ENCODE peak calls at places on chromosomes 2 and 18, in eight cellular contexts. U is stomach, Z is testis, E is tibial artery, R is adrenal gland, A is AG10803, Y is GM12865, M is BJ. S is an unnamed sample.

GRCh38 chr2:175811966-175812365 is 190.1 kb downstream of the LNPK start:
- DNase-seq in Y (no peak), A (peak; percentile 10), E (no peak), Z (no peak), M (no peak), U (no peak), R (no peak), S (no peak)

GRCh38 chr18:43303376-43303775 is 26.1 kb upstream of the SYT4 start:
- DNase-seq in R (no peak), U (no peak), A (no peak), Y (no peak), E (no peak), Z (no peak), M (no peak), S (no peak)

GRCh38 chr2:135093685-135094340 is 41.7 kb downstream of the RAB3GAP1 start:
- DNase-seq in A (no peak), Y (no peak), U (no peak), E (no peak), R (no peak), M (no peak), Z (no peak), S (no peak)

GRCh38 chr2:100293341-100294161 is 28.8 kb downstream of the LONRF2 start:
- DNase-seq in U (no peak), Z (no peak), R (no peak), A (no peak), Y (no peak), M (no peak), E (no peak), S (no peak)

GRCh38 chr2:216116418-216116817 is 7.3 kb downstream of the XRCC5 start:
- DNase-seq in E (no peak), U (no peak), A (peak; percentile 10), M (no peak), R (no peak), Z (no peak), Y (no peak), S (no peak)

GRCh38 chr2:170101789-170102188 is 76.2 kb upstream of the MYO3B start:
- DNase-seq in A (no peak), Z (no peak), R (no peak), Y (no peak), E (no peak), U (no peak), M (no peak), S (no peak)

GRCh38 chr2:134527398-134527797 is 191.4 kb downstream of the TMEM163 start:
- DNase-seq in Y (no peak), U (no peak), M (no peak), A (peak; percentile 3), Z (no peak), E (no peak), R (no peak), S (no peak)

GRCh38 chr2:176187306-176188217 is 906 bp upstream of the HOXD1 start:
- DNase-seq in E (no peak), Y (no peak), A (no peak), U (no peak), M (no peak), R (no peak), Z (peak; percentile 27), S (no peak)

GRCh38 chr2:66867038-66867380 is 432.1 kb downstream of the MEIS1 start:
- DNase-seq in Z (no peak), M (no peak), U (no peak), E (no peak), A (peak; percentile 57), Y (no peak), R (no peak), S (no peak)

GRCh38 chr2:225379861-225380260 is 19.6 kb upstream of the NYAP2 start:
- DNase-seq in R (no peak), Z (no peak), Y (no peak), M (no peak), U (no peak), E (no peak), A (no peak), S (no peak)

GRCh38 chr18:11728247-11728646 is 39.2 kb downstream of the GNAL start:
- DNase-seq in Z (no peak), A (peak; percentile 6), Y (peak; percentile 24), R (no peak), E (no peak), M (no peak), U (no peak), S (no peak)

GRCh38 chr18:6948656-6949055 is 168.9 kb downstream of the LAMA1 start:
- DNase-seq in A (no peak), Z (no peak), U (no peak), M (no peak), R (no peak), E (no peak), Y (no peak), S (no peak)

GRCh38 chr18:6948238-6948637 is 169.4 kb downstream of the LAMA1 start:
- DNase-seq in E (no peak), R (no peak), Y (no peak), U (no peak), A (no peak), Z (no peak), M (no peak), S (no peak)

GRCh38 chr18:6950641-6951040 is 167.0 kb downstream of the LAMA1 start:
- DNase-seq in U (no peak), R (no peak), A (no peak), E (no peak), Z (peak; percentile 58), Y (no peak), M (no peak), S (no peak)

GRCh38 chr18:6949800-6950586 is 167.6 kb downstream of the LAMA1 start:
- DNase-seq in U (peak; percentile 63), Y (no peak), R (no peak), A (no peak), M (no peak), E (no peak), Z (no peak), S (no peak)

DNA sequence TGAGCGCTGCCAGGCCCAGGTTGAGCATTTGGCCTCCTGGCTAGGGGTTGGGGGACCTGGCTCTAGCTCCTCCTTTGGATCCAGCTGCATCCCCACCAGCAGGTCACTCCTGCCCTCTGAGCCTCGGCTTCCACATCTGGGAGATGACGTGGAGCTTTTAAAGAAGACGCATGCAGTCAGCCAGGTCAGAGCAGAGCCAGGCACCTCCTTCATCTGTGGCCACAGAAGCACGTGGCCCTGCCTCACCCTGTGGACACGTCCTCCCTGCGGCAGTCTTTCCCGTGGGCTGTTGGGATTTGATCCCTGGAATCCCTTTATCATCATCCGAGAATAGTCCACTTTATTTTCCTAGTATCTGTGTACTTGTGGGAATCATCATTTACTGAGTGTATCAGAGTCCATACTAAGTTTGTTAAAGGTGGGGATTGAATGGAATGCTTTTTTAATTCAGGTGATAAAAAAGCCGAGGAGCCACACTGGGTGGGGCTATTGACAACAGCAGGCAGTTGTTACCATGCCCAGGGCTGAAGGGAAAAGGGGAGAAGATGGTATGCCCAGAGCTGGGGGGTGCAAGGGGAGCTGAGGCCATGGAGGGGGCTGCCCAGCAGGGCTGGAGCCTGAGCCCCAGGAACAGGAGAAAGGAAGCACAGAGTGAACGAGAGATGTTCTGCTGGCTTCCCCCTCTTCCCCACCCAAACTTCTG is 170.1 kb downstream of the LAMA1 start:
- DNase-seq in M (no peak), Z (no peak), U (no peak), A (no peak), E (no peak), R (no peak), Y (no peak), S (no peak)
- H3K4me3 ChIP-seq in M (no peak overlapping the region), Z (no peak overlapping the region), U (no peak overlapping the region), A (no peak overlapping the region), E (no peak overlapping the region), R (no peak overlapping the region), Y (no peak overlapping the region), S (no peak overlapping the region)

DNA sequence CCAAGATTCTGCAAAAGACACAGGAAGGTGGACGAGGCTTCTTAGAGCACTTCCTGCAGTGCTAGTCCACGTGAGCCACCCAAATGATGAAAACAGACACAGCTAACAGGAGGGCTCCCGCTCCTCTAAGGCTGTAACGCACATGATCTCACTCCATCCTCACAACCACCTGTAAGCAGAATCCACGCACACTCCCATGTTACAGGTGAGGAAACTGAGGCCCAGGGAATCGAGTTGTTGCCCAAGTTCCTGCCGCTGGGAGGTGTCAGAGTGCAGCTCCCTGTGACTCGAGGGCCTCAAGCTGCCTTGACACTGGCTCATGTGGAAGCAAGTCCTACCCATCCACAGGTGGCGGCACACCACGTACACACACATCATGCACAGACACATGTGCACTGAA is 4.4 kb downstream of the DNMT3A start:
- DNase-seq in U (no peak), M (no peak), Z (no peak), R (no peak), E (no peak), A (no peak), Y (no peak), S (no peak)
- TF ChIP-seq CTCF in U (no peak), M (no peak), Z (no peak), R (no peak), E (no peak), A (no peak), Y (no peak), S (no peak)

GRCh38 chr2:178413472-178414265 is 37.3 kb downstream of the PRKRA start:
- DNase-seq in Z (peak; percentile 89), M (no peak), U (peak; percentile 67), A (peak; percentile 60), Y (peak; percentile 92), E (peak; percentile 84), R (peak; percentile 86), S (no peak)
- H3K4me3 ChIP-seq in Z (peak overlapping the region; percentile 66), M (peak overlapping the region; percentile 62), U (peak overlapping the region; percentile 61), A (peak overlapping the region; percentile 68), Y (peak overlapping the region; percentile 95), E (peak overlapping the region; percentile 58), R (peak overlapping the region; percentile 83), S (peak overlapping the region; percentile 58)

GRCh38 chr2:60554649-60555065 is 1.2 kb upstream of the BCL11A start:
- DNase-seq in E (no peak), A (no peak), M (no peak), R (no peak), Z (no peak), Y (no peak), U (no peak), S (no peak)

GRCh38 chr2:60556441-60556997 is 3.1 kb upstream of the BCL11A start:
- DNase-seq in Z (no peak), U (no peak), R (no peak), Y (no peak), E (no peak), M (no peak), A (no peak), S (no peak)

GRCh38 chr2:60553992-60554648 is 666 bp upstream of the BCL11A start:
- DNase-seq in M (no peak), R (peak; percentile 52), Z (no peak), E (no peak), U (no peak), A (no peak), Y (peak; percentile 45), S (no peak)

GRCh38 chr2:60555794-60556161 is 2.3 kb upstream of the BCL11A start:
- DNase-seq in Z (no peak), M (no peak), A (no peak), E (no peak), R (no peak), Y (no peak), U (no peak), S (no peak)

DNA sequence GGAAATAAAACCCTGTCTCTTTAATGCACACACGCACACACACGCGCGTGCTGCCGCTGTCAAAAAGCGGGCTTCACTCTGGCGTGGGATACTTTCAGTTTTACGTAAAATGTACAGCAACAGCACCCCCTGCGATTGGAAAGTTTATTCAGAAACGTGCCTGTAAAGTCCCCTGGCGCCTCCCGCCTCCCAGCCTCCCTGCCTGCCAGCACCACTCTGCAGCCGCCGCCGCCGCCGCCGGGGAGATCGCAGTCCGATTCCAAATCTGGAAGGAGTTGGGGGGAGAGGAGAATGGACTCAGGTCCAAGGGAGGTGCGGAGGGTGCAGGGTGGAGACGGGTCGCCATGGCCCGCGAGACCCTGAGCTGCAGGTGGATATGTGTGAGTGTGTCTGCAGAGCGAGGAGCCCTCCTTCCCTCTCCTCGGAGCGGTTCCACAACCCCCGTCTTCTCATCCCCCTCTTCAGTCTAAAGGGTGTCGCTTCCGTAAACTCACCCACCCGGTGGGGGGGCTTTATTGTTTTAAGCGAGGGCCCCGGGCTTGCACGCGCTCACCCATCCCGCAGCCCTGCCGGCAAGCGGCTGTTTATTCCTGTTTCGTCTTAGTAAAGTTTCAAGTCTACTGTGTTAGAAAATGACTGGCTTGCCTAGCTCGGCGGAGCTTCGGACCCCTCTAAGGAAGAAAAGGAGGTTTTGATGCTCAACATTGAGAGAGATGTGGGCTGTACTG is 1.8 kb upstream of the BCL11A start:
- DNase-seq in M (no peak), E (no peak), R (peak; percentile 74), Y (peak; percentile 79), U (peak; percentile 72), Z (peak; percentile 54), A (peak; percentile 65), S (peak; percentile 47)
- TF ChIP-seq CTCF in M (peak; percentile 46), E (no peak), R (no peak), Y (peak; percentile 48), U (no peak), Z (no peak), A (peak; percentile 51), S (peak; percentile 40)

S was measured in astrocyte of the cerebellum.